ENCODE peak calls at places on chromosomes 13 and 19, in nine cellular contexts. M, K, B, D, X, J, P, L and F are unnamed samples.

GRCh38 chr19:42349378-42350107 is 24.1 kb downstream of the MEGF8 start:
- DNase-seq in L (no peak), X (no peak), P (no peak), K (no peak), B (no peak), D (no peak), M (no peak), J (no peak), F (no peak)

GRCh38 chr13:68810660-68811059 is 1297.0 kb upstream of the ATXN8OS start:
- DNase-seq in J (no peak), D (no peak), L (no peak), P (no peak), X (no peak), B (peak; percentile 5), M (no peak), K (no peak), F (no peak)

GRCh38 chr13:42064259-42064658 is 15.8 kb downstream of the DGKH start:
- DNase-seq in K (no peak), M (no peak), B (no peak), J (no peak), X (no peak), D (no peak), L (no peak), P (no peak), F (no peak)

GRCh38 chr13:54574791-54575190 is 1546.2 kb downstream of the OLFM4 start:
- DNase-seq in B (no peak), D (no peak), J (no peak), L (no peak), P (no peak), K (no peak), X (no peak), M (no peak), F (no peak)

GRCh38 chr19:54967611-54968010 is 1.4 kb downstream of the NLRP2 start:
- DNase-seq in P (no peak), K (no peak), X (no peak), D (no peak), B (no peak), J (no peak), L (no peak), M (no peak), F (no peak)

GRCh38 chr13:89115307-89115706 is 1444.1 kb downstream of the SLITRK5 start:
- DNase-seq in K (no peak), D (no peak), M (no peak), B (no peak), P (peak; percentile 4), L (no peak), J (no peak), X (no peak), F (no peak)

GRCh38 chr19:52554216-52554971 is 15.7 kb upstream of the ZNF701 start:
- DNase-seq in P (no peak), J (no peak), B (no peak), K (no peak), D (no peak), X (no peak), L (no peak), M (no peak), F (no peak)

GRCh38 chr13:21234537-21234936 is 58.1 kb downstream of the MRPL57 start:
- DNase-seq in B (peak; percentile 7), K (no peak), P (no peak), M (no peak), J (no peak), X (no peak), L (no peak), D (no peak), F (no peak)

GRCh38 chr13:33642374-33643065 is 175.4 kb upstream of the RFC3 start:
- DNase-seq in K (no peak), L (peak; percentile 48), B (peak; percentile 99), P (no peak), D (peak; percentile 43), M (no peak), J (no peak), X (no peak), F (no peak)

GRCh38 chr13:44908712-44909111 is 80.6 kb downstream of the NUFIP1 start:
- DNase-seq in X (no peak), J (no peak), M (no peak), P (no peak), L (no peak), B (no peak), D (no peak), K (no peak), F (no peak)

GRCh38 chr13:62185631-62186256 is 770.1 kb upstream of the PCDH20 start:
- DNase-seq in M (peak; percentile 15), B (no peak), L (no peak), K (no peak), D (no peak), J (no peak), X (no peak), P (no peak), F (no peak)

DNA sequence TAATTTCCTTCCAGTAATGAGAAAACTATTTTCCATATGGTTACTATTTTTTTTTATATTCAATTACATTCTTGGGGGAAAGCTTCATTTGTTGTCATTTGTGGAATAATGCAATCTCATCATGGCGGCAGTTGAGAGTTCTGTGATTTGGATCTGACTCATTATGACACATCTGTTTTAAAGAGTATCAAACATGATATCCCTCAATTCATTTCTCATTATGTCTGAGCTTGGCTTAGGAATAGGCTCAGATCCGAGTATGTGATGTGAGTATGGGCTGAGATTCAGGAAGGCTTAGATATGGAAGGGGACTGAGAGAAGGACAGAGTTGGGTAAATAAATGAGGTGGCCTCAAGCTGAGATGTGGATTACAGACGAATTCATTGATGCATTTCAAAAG is 64.4 kb downstream of the POSTN start:
- DNase-seq in D (no peak), B (no peak), L (no peak), J (no peak), P (no peak), K (no peak), X (no peak), M (no peak), F (no peak)
- TF ChIP-seq POLR2A in D (no peak), B (no peak), L (no peak), J (no peak), P (no peak), K (no peak), X (no peak), M (no peak), F (no peak)

GRCh38 chr19:45886427-45887310 is 728 bp upstream of the IRF2BP1 start:
- DNase-seq in M (no peak), P (peak; percentile 85), J (peak; percentile 90), K (peak; percentile 93), D (peak; percentile 93), X (peak; percentile 84), B (peak; percentile 88), L (peak; percentile 86), F (peak; percentile 88)
- TF ChIP-seq POLR2AphosphoS5 in M (no peak), P (peak; percentile 63), J (peak; percentile 82), K (peak; percentile 92), D (peak; percentile 77), X (peak; percentile 71), B (peak; percentile 63), L (peak; percentile 91), F (peak; percentile 98)

GRCh38 chr13:48131481-48131992 is 36.6 kb upstream of the MED4 start:
- DNase-seq in P (no peak), X (no peak), D (no peak), M (no peak), L (no peak), K (no peak), J (no peak), B (no peak), F (no peak)
- H3K27me3 ChIP-seq in P (no peaks in the 10 kb centered on the region), X (no peaks in the 10 kb centered on the region), D (no peaks in the 10 kb centered on the region), M (no peaks in the 10 kb centered on the region), L (no peaks in the 10 kb centered on the region), K (no peaks in the 10 kb centered on the region), J (no peaks in the 10 kb centered on the region), B (no peaks in the 10 kb centered on the region), F (no peaks in the 10 kb centered on the region)

DNA sequence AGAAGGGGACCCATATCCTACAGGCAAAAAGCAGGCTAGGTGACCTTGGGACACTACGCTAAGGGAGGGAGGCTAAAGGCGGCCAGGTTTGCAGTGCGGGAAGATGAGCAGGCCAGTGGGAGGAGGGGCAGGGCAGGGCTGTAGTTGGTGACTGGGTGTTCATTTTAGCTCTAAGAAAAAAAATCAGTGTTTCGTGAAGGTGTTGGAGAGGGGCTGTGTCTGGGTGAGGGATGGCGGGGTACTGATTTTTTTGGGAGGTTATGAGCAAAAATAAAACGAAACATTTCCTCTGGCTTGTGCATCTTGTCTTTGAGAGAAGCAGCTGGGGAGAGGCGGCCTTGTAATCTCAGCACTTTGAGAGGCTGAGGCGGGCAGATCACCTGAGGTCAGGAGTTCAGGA is 4.3 kb upstream of the NUP62 start:
- DNase-seq in B (no peak), J (no peak), X (no peak), L (no peak), P (no peak), K (no peak), M (no peak), D (no peak), F (no peak)
- TF ChIP-seq POLR2A in B (no peak), J (no peak), X (no peak), L (no peak), P (no peak), K (no peak), M (no peak), D (no peak), F (no peak)

GRCh38 chr13:80778302-80778701 is 437.4 kb upstream of the SPRY2 start:
- DNase-seq in D (no peak), M (no peak), B (no peak), J (no peak), K (no peak), X (no peak), L (no peak), P (no peak), F (no peak)
- TF ChIP-seq POLR2AphosphoS5 in D (no peak), M (no peak), B (no peak), J (no peak), K (no peak), X (no peak), L (no peak), P (no peak), F (no peak)

DNA sequence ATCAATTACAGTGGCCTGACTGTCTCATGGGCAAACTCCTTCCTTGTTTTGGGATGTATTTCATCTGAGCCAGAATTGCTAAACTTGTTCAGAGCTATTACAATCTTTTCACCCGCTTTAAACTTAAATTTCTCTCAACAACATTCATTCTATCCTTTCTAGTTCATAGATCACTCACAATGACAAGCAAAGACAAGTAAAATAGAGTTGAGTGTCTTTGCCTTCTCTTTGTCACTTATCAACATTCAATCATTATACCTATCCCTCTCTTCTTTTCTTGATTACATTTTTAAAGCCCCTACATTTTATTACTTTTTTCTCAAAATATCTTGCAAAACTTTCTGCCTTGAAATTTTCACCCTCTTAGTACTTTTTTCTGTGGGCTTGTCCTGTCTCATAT is 1113.1 kb downstream of the PCDH17 start:
- DNase-seq in J (no peak), L (no peak), B (no peak), P (no peak), K (no peak), X (no peak), D (no peak), M (no peak), F (no peak)
- H3K27me3 ChIP-seq in J (no peaks in the 10 kb centered on the region), L (no peaks in the 10 kb centered on the region), B (no peaks in the 10 kb centered on the region), P (no peaks in the 10 kb centered on the region), K (no peaks in the 10 kb centered on the region), X (no peaks in the 10 kb centered on the region), D (no peaks in the 10 kb centered on the region), M (no peaks in the 10 kb centered on the region), F (no peaks in the 10 kb centered on the region)

GRCh38 chr19:2553510-2553909 is 77.6 kb downstream of the GADD45B start:
- DNase-seq in L (no peak), X (no peak), M (no peak), J (no peak), D (no peak), P (no peak), B (no peak), K (no peak), F (no peak)
- TF ChIP-seq POLR2A in L (no peak), X (no peak), M (no peak), J (no peak), D (no peak), P (no peak), B (no peak), K (no peak), F (no peak)